ENCODE peak calls at places on chromosomes 6 and 20, in ten cellular contexts. H is tibial artery, W is uterus, D is ascending aorta, B is neuronal stem cell, Q is right atrium auricular region, G is hepatocyte, S is endodermal cell, T is right cardiac atrium, Z is fibroblast of lung. F is an unnamed sample. For H3K9me3, the result is how much of the 10 kb centered on the place peaks cover.

GRCh38 chr6:24547243-24547642 is 52.5 kb downstream of the ALDH5A1 start:
- DNase-seq in H (no peak), W (no peak), D (no peak), B (no peak), Q (no peak), G (peak), S (peak), T (no peak), Z (peak), F (no peak)

GRCh38 chr6:126040826-126041225 is 54.5 kb downstream of the TRMT11 start:
- DNase-seq in H (no peak), W (no peak), D (no peak), B (no peak), Q (no peak), G (peak), S (no peak), T (no peak), Z (peak), F (no peak)

GRCh38 chr6:38103921-38104320 is 284.4 kb downstream of the ZFAND3 start:
- DNase-seq in H (no peak), W (no peak), D (no peak), B (no peak), Q (no peak), G (no peak), S (no peak), T (no peak), Z (no peak), F (no peak)

GRCh38 chr20:52087471-52087870 is 104.1 kb downstream of the ZFP64 start:
- DNase-seq in H (no peak), W (no peak), D (no peak), B (no peak), Q (no peak), G (no peak), S (no peak), T (no peak), Z (peak), F (no peak)

GRCh38 chr6:150599199-150600002 is at the start of gene PLEKHG1:
- DNase-seq in H (peak), W (peak), D (no peak), B (peak), Q (peak), G (peak), S (peak), T (peak), Z (peak), F (peak)

GRCh38 chr6:91079939-91080338 is 493.1 kb upstream of the MAP3K7 start:
- DNase-seq in H (no peak), W (no peak), D (no peak), B (no peak), Q (no peak), G (peak), S (peak), T (no peak), Z (peak), F (no peak)

GRCh38 chr6:19991176-19991575 is 154.0 kb downstream of the ID4 start:
- DNase-seq in H (no peak), W (no peak), D (no peak), B (no peak), Q (no peak), G (no peak), S (no peak), T (no peak), Z (no peak), F (no peak)

GRCh38 chr6:107114213-107114871 is 973 bp downstream of the BEND3 start:
- DNase-seq in H (peak), W (peak), D (no peak), B (peak), Q (peak), G (peak), S (peak), T (peak), Z (peak), F (peak)

GRCh38 chr6:142118926-142119325 is 13.8 kb upstream of the GJE1 start:
- DNase-seq in H (no peak), W (no peak), D (no peak), B (no peak), Q (no peak), G (no peak), S (no peak), T (no peak), Z (no peak), F (no peak)

GRCh38 chr6:134980846-134981245 is 30.9 kb upstream of the ALDH8A1 start:
- DNase-seq in H (no peak), W (no peak), D (no peak), B (no peak), Q (no peak), G (no peak), S (no peak), T (no peak), Z (no peak), F (no peak)

GRCh38 chr6:159126590-159126989 is 42.6 kb upstream of the FNDC1 start:
- DNase-seq in H (no peak), W (no peak), D (no peak), B (no peak), Q (no peak), G (no peak), S (peak), T (peak), Z (no peak), F (peak)

GRCh38 chr20:19937651-19938420 is 79.3 kb upstream of the NAA20 start:
- DNase-seq in H (no peak), W (no peak), D (no peak), B (no peak), Q (no peak), G (no peak), S (no peak), T (no peak), Z (no peak), F (no peak)

GRCh38 chr6:52726741-52727535 is 36.3 kb downstream of the GSTA2 start:
- DNase-seq in H (no peak), W (no peak), D (no peak), B (no peak), Q (no peak), G (no peak), S (peak), T (no peak), Z (peak), F (no peak)

GRCh38 chr6:132070356-132070755 is 119.2 kb upstream of the CCN2 start:
- DNase-seq in H (no peak), W (no peak), D (no peak), B (no peak), Q (no peak), G (no peak), S (no peak), T (no peak), Z (no peak), F (no peak)

GRCh38 chr6:137846772-137847313 is 20.2 kb upstream of the TNFAIP3 start:
- DNase-seq in H (peak), W (no peak), D (peak), B (no peak), Q (no peak), G (no peak), S (no peak), T (peak), Z (no peak), F (peak)

GRCh38 chr6:119830069-119830468 is 480.5 kb upstream of the MAN1A1 start:
- DNase-seq in H (no peak), W (no peak), D (no peak), B (no peak), Q (no peak), G (no peak), S (no peak), T (no peak), Z (no peak), F (no peak)

GRCh38 chr6:53659458-53659857 is 6.1 kb downstream of the KLHL31 start:
- DNase-seq in H (no peak), W (no peak), D (no peak), B (no peak), Q (no peak), G (no peak), S (no peak), T (no peak), Z (no peak), F (no peak)

GRCh38 chr20:47558699-47559098 is 57.0 kb downstream of the NCOA3 start:
- DNase-seq in H (no peak), W (no peak), D (no peak), B (no peak), Q (no peak), G (no peak), S (no peak), T (no peak), Z (no peak), F (no peak)

GRCh38 chr6:153028261-153028660 is 25.8 kb upstream of the MTRF1L start:
- DNase-seq in H (no peak), W (no peak), D (no peak), B (no peak), Q (no peak), G (no peak), S (no peak), T (no peak), Z (peak), F (no peak)

GRCh38 chr6:32837651-32838113 is 857 bp downstream of the TAP2 start:
- DNase-seq in H (no peak), W (no peak), D (no peak), B (no peak), Q (no peak), G (no peak), S (no peak), T (no peak), Z (peak), F (no peak)

GRCh38 chr6:35328108-35328723 is 14.1 kb upstream of the PPARD start:
- DNase-seq in H (no peak), W (no peak), D (no peak), B (no peak), Q (no peak), G (no peak), S (peak), T (no peak), Z (no peak), F (no peak)

GRCh38 chr6:163766936-163767335 is 352.4 kb downstream of the QKI start:
- DNase-seq in H (no peak), W (no peak), D (no peak), B (no peak), Q (no peak), G (no peak), S (no peak), T (no peak), Z (no peak), F (no peak)

GRCh38 chr6:163319609-163320366 is 94.7 kb upstream of the QKI start:
- DNase-seq in H (no peak), W (no peak), D (no peak), B (no peak), Q (no peak), G (no peak), S (no peak), T (no peak), Z (no peak), F (no peak)

GRCh38 chr20:44428174-44429016 is 47.3 kb upstream of the TTPAL start:
- DNase-seq in H (no peak), W (no peak), D (no peak), B (no peak), Q (no peak), G (no peak), S (no peak), T (no peak), Z (no peak), F (no peak)

GRCh38 chr6:158283304-158284005 is 28.8 kb upstream of the TULP4 start:
- DNase-seq in H (no peak), W (no peak), D (no peak), B (peak), Q (no peak), G (no peak), S (peak), T (no peak), Z (peak), F (no peak)

GRCh38 chr6:62285612-62286469 is at the start of gene KHDRBS2:
- DNase-seq in H (peak), W (peak), D (peak), B (peak), Q (peak), G (peak), S (peak), T (peak), Z (no peak), F (peak)

GRCh38 chr6:44431118-44431725 is 43.7 kb downstream of the CDC5L start:
- DNase-seq in H (no peak), W (peak), D (no peak), B (peak), Q (no peak), G (peak), S (peak), T (no peak), Z (peak), F (peak)

GRCh38 chr20:31968299-31969126 is 562 bp downstream of the XKR7 start:
- DNase-seq in H (peak), W (peak), D (no peak), B (peak), Q (peak), G (peak), S (peak), T (peak), Z (peak), F (peak)

GRCh38 chr20:64149809-64150560 is 14.3 kb upstream of the MYT1 start:
- DNase-seq in H (no peak), W (no peak), D (no peak), B (no peak), Q (no peak), G (no peak), S (no peak), T (no peak), Z (no peak), F (no peak)

GRCh38 chr6:125363360-125364121 is 61.8 kb upstream of the HDDC2 start:
- DNase-seq in H (peak), W (peak), D (peak), B (peak), Q (peak), G (peak), S (peak), T (peak), Z (peak), F (peak)

GRCh38 chr20:42531675-42531985 is 658.1 kb downstream of the PTPRT start:
- DNase-seq in H (no peak), W (no peak), D (no peak), B (no peak), Q (no peak), G (no peak), S (no peak), T (no peak), Z (no peak), F (no peak)

GRCh38 chr20:54345301-54345724 is 130.1 kb upstream of the DOK5 start:
- DNase-seq in H (no peak), W (no peak), D (no peak), B (no peak), Q (no peak), G (no peak), S (no peak), T (no peak), Z (peak), F (no peak)

GRCh38 chr6:42296614-42297013 is 79.0 kb upstream of the MRPS10 start:
- DNase-seq in H (no peak), W (no peak), D (no peak), B (no peak), Q (no peak), G (no peak), S (no peak), T (no peak), Z (no peak), F (no peak)

DNA sequence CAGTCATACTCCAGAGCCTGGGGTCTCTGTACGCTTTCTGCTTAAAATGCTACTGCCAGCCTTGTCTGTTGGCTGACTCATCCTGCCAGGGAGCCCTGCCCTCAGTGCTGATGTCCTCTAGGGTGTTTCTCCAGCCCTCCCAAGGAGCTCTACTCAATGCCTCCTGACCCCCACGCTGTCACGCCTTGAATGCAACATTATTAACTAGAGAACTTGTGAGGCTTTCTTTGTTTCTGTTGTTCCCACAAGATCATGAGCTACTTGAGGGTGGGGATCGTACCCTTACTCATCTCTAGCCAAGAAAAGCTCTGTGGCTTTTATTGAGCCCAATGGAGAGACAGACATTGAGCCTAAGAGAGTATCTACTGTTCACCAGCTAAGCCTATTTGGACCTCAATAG is 20.1 kb downstream of the KIF16B start:
- DNase-seq in H (no peak), W (no peak), D (no peak), B (no peak), Q (no peak), G (no peak), S (no peak), T (no peak), Z (no peak), F (no peak)
- H3K9me3 ChIP-seq in H (under half), W (under half), D (under half), B (under half), Q (under half), G (under half), S (under half), T (under half), Z (under half), F (under half)

DNA sequence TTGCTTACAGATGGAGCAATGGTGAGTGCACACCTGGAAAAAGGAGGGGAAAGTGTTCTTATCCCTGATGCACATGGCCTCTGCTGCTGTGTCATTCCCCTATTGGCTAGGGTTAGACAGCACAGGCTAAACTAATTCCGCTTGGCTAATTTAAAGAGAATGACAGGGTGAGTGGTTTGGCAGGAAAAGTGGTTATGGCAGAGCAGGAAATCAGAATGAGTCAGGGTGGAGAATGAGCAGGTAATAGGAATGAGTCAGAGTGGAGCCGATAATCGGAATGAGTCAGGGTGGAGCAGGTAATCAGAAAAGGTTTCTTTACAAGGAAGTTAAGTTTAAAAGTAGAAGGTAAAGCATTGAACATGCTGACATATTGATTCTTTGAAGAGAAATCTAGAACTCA is 355.5 kb upstream of the HTR1E start:
- DNase-seq in H (no peak), W (no peak), D (no peak), B (no peak), Q (no peak), G (no peak), S (no peak), T (no peak), Z (no peak), F (no peak)
- H3K9me3 ChIP-seq in H (under half), W (under half), D (under half), B (under half), Q (under half), G (under half), S (half or more), T (under half), Z (under half), F (under half)

GRCh38 chr6:168540713-168541291 is 99.8 kb downstream of the SMOC2 start:
- DNase-seq in H (no peak), W (no peak), D (no peak), B (no peak), Q (no peak), G (no peak), S (peak), T (no peak), Z (no peak), F (no peak)
- H3K9me3 ChIP-seq in H (under half), W (under half), D (under half), B (under half), Q (under half), G (under half), S (under half), T (under half), Z (under half), F (under half)

GRCh38 chr20:46025376-46025783 is 3.6 kb upstream of the SLC12A5 start:
- DNase-seq in H (no peak), W (no peak), D (no peak), B (no peak), Q (no peak), G (no peak), S (no peak), T (no peak), Z (no peak), F (no peak)

GRCh38 chr20:46028110-46028509 is 905 bp upstream of the SLC12A5 start:
- DNase-seq in H (no peak), W (no peak), D (no peak), B (no peak), Q (no peak), G (no peak), S (no peak), T (no peak), Z (no peak), F (no peak)

GRCh38 chr20:46028772-46029371 is at the start of gene SLC12A5:
- DNase-seq in H (no peak), W (no peak), D (no peak), B (no peak), Q (no peak), G (no peak), S (no peak), T (no peak), Z (no peak), F (no peak)

GRCh38 chr20:46030290-46031013 is 1.4 kb downstream of the SLC12A5 start:
- DNase-seq in H (no peak), W (no peak), D (no peak), B (no peak), Q (no peak), G (no peak), S (no peak), T (no peak), Z (no peak), F (no peak)

DNA sequence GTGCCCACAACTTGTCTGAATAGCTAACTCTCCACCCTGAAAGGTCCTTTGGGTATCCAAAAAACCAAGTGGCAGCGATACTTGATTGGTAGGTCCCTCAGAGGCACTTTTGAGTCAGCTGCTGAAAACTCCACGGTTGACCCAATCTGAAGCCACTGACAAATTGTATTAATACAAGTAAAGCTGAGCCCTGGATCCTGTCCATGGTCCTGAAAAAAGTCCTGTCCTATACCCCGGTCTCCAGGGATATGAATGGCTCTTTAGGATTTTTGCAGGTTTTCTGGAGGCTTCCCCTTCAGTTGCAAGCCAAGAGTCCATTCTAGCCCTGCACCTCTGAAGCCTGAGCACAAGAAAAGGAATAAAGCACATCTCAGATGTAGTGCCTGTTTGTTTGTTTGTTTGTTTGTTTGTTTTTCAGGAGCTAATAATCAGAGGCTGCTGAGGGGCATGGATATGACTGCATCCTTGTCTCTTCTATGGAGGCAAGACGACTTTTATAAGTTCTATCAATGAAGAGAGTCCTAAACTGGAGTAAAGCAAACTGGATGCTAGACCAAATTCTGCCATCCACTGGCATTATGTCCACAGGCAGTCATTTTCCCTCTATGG is 1.7 kb upstream of the SLC12A5 start:
- DNase-seq in H (no peak), W (no peak), D (no peak), B (peak), Q (no peak), G (peak), S (peak), T (no peak), Z (peak), F (no peak)
- H3K9me3 ChIP-seq in H (under half), W (under half), D (under half), B (under half), Q (under half), G (under half), S (under half), T (under half), Z (under half), F (under half)

DNA sequence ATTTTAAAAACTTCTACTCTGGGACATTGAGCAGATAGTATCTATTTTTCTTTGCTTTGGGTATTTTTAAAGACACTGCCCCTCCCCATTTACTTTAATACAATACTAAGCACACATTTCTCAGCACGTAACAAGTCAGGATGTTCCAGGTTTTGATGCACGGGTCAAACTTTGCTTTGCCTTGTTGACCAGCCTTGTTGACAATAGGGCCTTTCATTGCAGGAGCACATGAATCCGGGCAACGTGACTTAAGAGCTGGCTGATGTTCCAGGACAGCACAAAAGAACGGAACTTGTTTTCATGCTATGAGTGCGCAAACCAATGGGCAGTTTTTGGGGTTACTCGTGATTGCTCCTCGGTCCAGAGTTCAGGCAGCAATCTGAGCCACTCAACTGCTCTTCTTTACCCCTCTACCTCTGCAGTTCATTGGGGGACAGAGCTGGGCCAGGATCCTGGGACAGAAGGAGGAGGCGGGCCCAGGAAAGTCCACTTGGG is 78.6 kb upstream of the SLC22A16 start:
- DNase-seq in H (no peak), W (no peak), D (no peak), B (no peak), Q (no peak), G (no peak), S (no peak), T (no peak), Z (no peak), F (no peak)
- H3K9me3 ChIP-seq in H (under half), W (under half), D (under half), B (under half), Q (under half), G (under half), S (under half), T (under half), Z (under half), F (under half)

GRCh38 chr20:55777641-55778040 is 227.7 kb downstream of the CBLN4 start:
- DNase-seq in H (no peak), W (no peak), D (no peak), B (no peak), Q (no peak), G (no peak), S (no peak), T (no peak), Z (no peak), F (no peak)
- H3K9me3 ChIP-seq in H (under half), W (under half), D (under half), B (under half), Q (under half), G (under half), S (half or more), T (under half), Z (under half), F (under half)

GRCh38 chr6:140192018-140192417 is 817.6 kb upstream of the CITED2 start:
- DNase-seq in H (no peak), W (no peak), D (no peak), B (no peak), Q (no peak), G (no peak), S (no peak), T (no peak), Z (no peak), F (no peak)
- H3K9me3 ChIP-seq in H (under half), W (under half), D (under half), B (under half), Q (under half), G (under half), S (half or more), T (under half), Z (under half), F (under half)